ENCODE peak calls at places on chromosomes 6 and 20, in five cellular contexts. C is HEK293T, T is AG08396, V is AG20443, Q is HT1080. F is an unnamed sample.

GRCh38 chr6:33298773-33299236 is at the start of gene RGL2:
- DNase-seq in C (peak), T (peak), V (peak), Q (no peak), F (peak)

GRCh38 chr6:44072959-44073611 is 54.2 kb downstream of the MRPL14 start:
- DNase-seq in C (peak), T (peak), V (peak), Q (peak), F (peak)

GRCh38 chr6:106473807-106474206 is 113.3 kb downstream of the CRYBG1 start:
- DNase-seq in C (no peak), T (peak), V (no peak), Q (peak), F (no peak)

GRCh38 chr20:17377222-17377621 is 150.4 kb downstream of the PCSK2 start:
- DNase-seq in C (no peak), T (no peak), V (no peak), Q (no peak), F (no peak)

GRCh38 chr6:21070620-21071019 is 522.9 kb upstream of the SOX4 start:
- DNase-seq in C (no peak), T (no peak), V (no peak), Q (no peak), F (no peak)

GRCh38 chr6:12137480-12137879 is 125.4 kb downstream of the HIVEP1 start:
- DNase-seq in C (no peak), T (peak), V (peak), Q (peak), F (no peak)

GRCh38 chr20:54633903-54634302 is 158.5 kb downstream of the DOK5 start:
- DNase-seq in C (no peak), T (no peak), V (no peak), Q (no peak), F (no peak)

GRCh38 chr6:54681987-54682386 is 164.6 kb upstream of the FAM83B start:
- DNase-seq in C (no peak), T (peak), V (peak), Q (peak), F (no peak)

GRCh38 chr6:160952633-160953281 is 38.8 kb upstream of the MAP3K4 start:
- DNase-seq in C (no peak), T (no peak), V (no peak), Q (no peak), F (no peak)

GRCh38 chr6:86937219-86938079 is at the start of gene HTR1E:
- DNase-seq in C (peak), T (peak), V (peak), Q (peak), F (peak)

GRCh38 chr6:36615018-36615761 is 21.0 kb downstream of the SRSF3 start:
- DNase-seq in C (peak), T (peak), V (peak), Q (peak), F (peak)

GRCh38 chr6:52231411-52232127 is 12.7 kb downstream of the IL17F start:
- DNase-seq in C (no peak), T (no peak), V (no peak), Q (peak), F (no peak)

GRCh38 chr6:8939615-8940014 is 504.3 kb upstream of the SLC35B3 start:
- DNase-seq in C (peak), T (no peak), V (no peak), Q (peak), F (peak)

GRCh38 chr6:48765352-48765961 is 654.5 kb upstream of the PTCHD4 start:
- DNase-seq in C (peak), T (peak), V (peak), Q (peak), F (peak)

GRCh38 chr20:7269452-7269851 is 502.0 kb downstream of the BMP2 start:
- DNase-seq in C (no peak), T (no peak), V (no peak), Q (no peak), F (no peak)

GRCh38 chr20:31605902-31606677 is 1.0 kb downstream of the ID1 start:
- DNase-seq in C (no peak), T (no peak), V (peak), Q (no peak), F (no peak)

GRCh38 chr6:151576658-151577057 is 82.8 kb downstream of the CCDC170 start:
- DNase-seq in C (no peak), T (no peak), V (no peak), Q (no peak), F (no peak)

GRCh38 chr6:49607391-49607982 is 29.2 kb downstream of the RHAG start:
- DNase-seq in C (no peak), T (no peak), V (no peak), Q (peak), F (no peak)

GRCh38 chr20:25057234-25058050 is 497 bp downstream of the ACSS1 start:
- DNase-seq in C (peak), T (peak), V (peak), Q (no peak), F (peak)

GRCh38 chr20:58621906-58622548 is 29.1 kb upstream of the STX16 start:
- DNase-seq in C (no peak), T (no peak), V (no peak), Q (peak), F (peak)

GRCh38 chr6:111985202-111985731 is 68.6 kb upstream of the CCN6 start:
- DNase-seq in C (no peak), T (peak), V (peak), Q (peak), F (no peak)